ENCODE peak calls at places on chromosome 2, in eight cellular contexts. One of them, this sample, is unnamed. For H3K36me3, the result is how much of the 10 kb centered on the place peaks cover.

GRCh38 chr2:12176621-12177020 is 430.2 kb downstream of the LPIN1 start:
- DNase-seq in mammary epithelial cell: peak
- DNase-seq in GM23248: no peak
- DNase-seq in MM.1S: no peak
- DNase-seq in HepG2: no peak
- DNase-seq in PC-9: no peak
- DNase-seq in HCT116: no peak
- DNase-seq in fibroblast of lung: no peak
- DNase-seq in this sample: no peak

GRCh38 chr2:72914226-72915075 is 2.9 kb upstream of the EMX1 start:
- DNase-seq in mammary epithelial cell: no peak
- DNase-seq in GM23248: no peak
- DNase-seq in MM.1S: no peak
- DNase-seq in HepG2: no peak
- DNase-seq in PC-9: no peak
- DNase-seq in HCT116: no peak
- DNase-seq in fibroblast of lung: no peak
- DNase-seq in this sample: no peak

GRCh38 chr2:16092861-16093638 is 152.7 kb downstream of the MYCN start:
- DNase-seq in mammary epithelial cell: no peak
- DNase-seq in GM23248: no peak
- DNase-seq in MM.1S: no peak
- DNase-seq in HepG2: no peak
- DNase-seq in PC-9: no peak
- DNase-seq in HCT116: no peak
- DNase-seq in fibroblast of lung: no peak
- DNase-seq in this sample: no peak

GRCh38 chr2:172281648-172282576 is 145.5 kb upstream of the ITGA6 start:
- DNase-seq in mammary epithelial cell: peak
- DNase-seq in GM23248: peak
- DNase-seq in MM.1S: no peak
- DNase-seq in HepG2: no peak
- DNase-seq in PC-9: no peak
- DNase-seq in HCT116: no peak
- DNase-seq in fibroblast of lung: peak
- DNase-seq in this sample: no peak

GRCh38 chr2:197248623-197249022 is 62.0 kb downstream of the ANKRD44 start:
- DNase-seq in mammary epithelial cell: no peak
- DNase-seq in GM23248: no peak
- DNase-seq in MM.1S: no peak
- DNase-seq in HepG2: no peak
- DNase-seq in PC-9: no peak
- DNase-seq in HCT116: no peak
- DNase-seq in fibroblast of lung: peak
- DNase-seq in this sample: peak

GRCh38 chr2:11248-11941 is 34.9 kb downstream of the FAM110C start:
- DNase-seq in mammary epithelial cell: no peak
- DNase-seq in GM23248: peak
- DNase-seq in MM.1S: peak
- DNase-seq in HepG2: peak
- DNase-seq in PC-9: peak
- DNase-seq in HCT116: peak
- DNase-seq in fibroblast of lung: peak
- DNase-seq in this sample: peak

GRCh38 chr2:114022360-114023085 is 132.6 kb downstream of the ACTR3 start:
- DNase-seq in mammary epithelial cell: peak
- DNase-seq in GM23248: peak
- DNase-seq in MM.1S: no peak
- DNase-seq in HepG2: peak
- DNase-seq in PC-9: no peak
- DNase-seq in HCT116: peak
- DNase-seq in fibroblast of lung: peak
- DNase-seq in this sample: no peak

GRCh38 chr2:168490916-168491605 is 35.0 kb downstream of the CERS6 start:
- DNase-seq in mammary epithelial cell: no peak
- DNase-seq in GM23248: peak
- DNase-seq in MM.1S: peak
- DNase-seq in HepG2: no peak
- DNase-seq in PC-9: no peak
- DNase-seq in HCT116: no peak
- DNase-seq in fibroblast of lung: no peak
- DNase-seq in this sample: no peak

GRCh38 chr2:202378661-202379338 is 2.7 kb downstream of the BMPR2 start:
- DNase-seq in mammary epithelial cell: no peak
- DNase-seq in GM23248: peak
- DNase-seq in MM.1S: no peak
- DNase-seq in HepG2: no peak
- DNase-seq in PC-9: no peak
- DNase-seq in HCT116: no peak
- DNase-seq in fibroblast of lung: no peak
- DNase-seq in this sample: no peak

GRCh38 chr2:209696836-209697711 is 74.6 kb upstream of the UNC80 start:
- DNase-seq in mammary epithelial cell: no peak
- DNase-seq in GM23248: no peak
- DNase-seq in MM.1S: no peak
- DNase-seq in HepG2: no peak
- DNase-seq in PC-9: no peak
- DNase-seq in HCT116: no peak
- DNase-seq in fibroblast of lung: peak
- DNase-seq in this sample: no peak

GRCh38 chr2:150482667-150483260 is 4.7 kb downstream of the RND3 start:
- DNase-seq in mammary epithelial cell: no peak
- DNase-seq in GM23248: no peak
- DNase-seq in MM.1S: no peak
- DNase-seq in HepG2: no peak
- DNase-seq in PC-9: no peak
- DNase-seq in HCT116: no peak
- DNase-seq in fibroblast of lung: no peak
- DNase-seq in this sample: no peak

GRCh38 chr2:231187736-231188505 is 10.5 kb upstream of the ARMC9 start:
- DNase-seq in mammary epithelial cell: no peak
- DNase-seq in GM23248: peak
- DNase-seq in MM.1S: no peak
- DNase-seq in HepG2: peak
- DNase-seq in PC-9: no peak
- DNase-seq in HCT116: no peak
- DNase-seq in fibroblast of lung: peak
- DNase-seq in this sample: no peak

GRCh38 chr2:11305958-11306357 is 38.5 kb downstream of the ROCK2 start:
- DNase-seq in mammary epithelial cell: peak
- DNase-seq in GM23248: peak
- DNase-seq in MM.1S: no peak
- DNase-seq in HepG2: no peak
- DNase-seq in PC-9: no peak
- DNase-seq in HCT116: no peak
- DNase-seq in fibroblast of lung: peak
- DNase-seq in this sample: no peak

GRCh38 chr2:217102941-217103340 is 243.1 kb upstream of the TNP1 start:
- DNase-seq in mammary epithelial cell: no peak
- DNase-seq in GM23248: peak
- DNase-seq in MM.1S: no peak
- DNase-seq in HepG2: no peak
- DNase-seq in PC-9: no peak
- DNase-seq in HCT116: no peak
- DNase-seq in fibroblast of lung: peak
- DNase-seq in this sample: no peak

GRCh38 chr2:65130440-65131175 is 702 bp upstream of the RAB1A start:
- DNase-seq in mammary epithelial cell: no peak
- DNase-seq in GM23248: no peak
- DNase-seq in MM.1S: no peak
- DNase-seq in HepG2: no peak
- DNase-seq in PC-9: no peak
- DNase-seq in HCT116: no peak
- DNase-seq in fibroblast of lung: no peak
- DNase-seq in this sample: no peak

GRCh38 chr2:230307485-230307884 is 19.5 kb upstream of the SP140L start:
- DNase-seq in mammary epithelial cell: no peak
- DNase-seq in GM23248: no peak
- DNase-seq in MM.1S: no peak
- DNase-seq in HepG2: no peak
- DNase-seq in PC-9: no peak
- DNase-seq in HCT116: no peak
- DNase-seq in fibroblast of lung: no peak
- DNase-seq in this sample: no peak

GRCh38 chr2:235508371-235509160 is 14.7 kb downstream of the AGAP1 start:
- DNase-seq in mammary epithelial cell: no peak
- DNase-seq in GM23248: no peak
- DNase-seq in MM.1S: no peak
- DNase-seq in HepG2: no peak
- DNase-seq in PC-9: no peak
- DNase-seq in HCT116: no peak
- DNase-seq in fibroblast of lung: no peak
- DNase-seq in this sample: no peak

GRCh38 chr2:216004408-216005283 is 8.7 kb downstream of the MREG start:
- DNase-seq in mammary epithelial cell: no peak
- DNase-seq in GM23248: no peak
- DNase-seq in MM.1S: no peak
- DNase-seq in HepG2: no peak
- DNase-seq in PC-9: no peak
- DNase-seq in HCT116: no peak
- DNase-seq in fibroblast of lung: no peak
- DNase-seq in this sample: no peak

GRCh38 chr2:45170191-45170975 is 161.1 kb upstream of the SIX2 start:
- DNase-seq in mammary epithelial cell: no peak
- DNase-seq in GM23248: no peak
- DNase-seq in MM.1S: no peak
- DNase-seq in HepG2: no peak
- DNase-seq in PC-9: no peak
- DNase-seq in HCT116: no peak
- DNase-seq in fibroblast of lung: no peak
- DNase-seq in this sample: no peak
- TF ChIP-seq EZH2 in mammary epithelial cell: no peak
- TF ChIP-seq EZH2 in GM23248: no peak
- TF ChIP-seq EZH2 in MM.1S: no peak
- TF ChIP-seq EZH2 in HepG2: no peak
- TF ChIP-seq EZH2 in PC-9: no peak
- TF ChIP-seq EZH2 in HCT116: no peak
- TF ChIP-seq EZH2 in fibroblast of lung: peak
- TF ChIP-seq EZH2 in this sample: peak

GRCh38 chr2:240782886-240783818 is 36.9 kb downstream of the KIF1A start:
- DNase-seq in mammary epithelial cell: no peak
- DNase-seq in GM23248: no peak
- DNase-seq in MM.1S: no peak
- DNase-seq in HepG2: no peak
- DNase-seq in PC-9: no peak
- DNase-seq in HCT116: no peak
- DNase-seq in fibroblast of lung: no peak
- DNase-seq in this sample: no peak

GRCh38 chr2:240783819-240784621 is 36.0 kb downstream of the KIF1A start:
- DNase-seq in mammary epithelial cell: no peak
- DNase-seq in GM23248: no peak
- DNase-seq in MM.1S: no peak
- DNase-seq in HepG2: no peak
- DNase-seq in PC-9: no peak
- DNase-seq in HCT116: no peak
- DNase-seq in fibroblast of lung: no peak
- DNase-seq in this sample: no peak

GRCh38 chr2:240781471-240782220 is 38.4 kb downstream of the KIF1A start:
- DNase-seq in mammary epithelial cell: no peak
- DNase-seq in GM23248: no peak
- DNase-seq in MM.1S: no peak
- DNase-seq in HepG2: no peak
- DNase-seq in PC-9: no peak
- DNase-seq in HCT116: no peak
- DNase-seq in fibroblast of lung: no peak
- DNase-seq in this sample: no peak

GRCh38 chr2:240780023-240780831 is 39.8 kb downstream of the KIF1A start:
- DNase-seq in mammary epithelial cell: no peak
- DNase-seq in GM23248: peak
- DNase-seq in MM.1S: no peak
- DNase-seq in HepG2: no peak
- DNase-seq in PC-9: no peak
- DNase-seq in HCT116: no peak
- DNase-seq in fibroblast of lung: no peak
- DNase-seq in this sample: peak

GRCh38 chr2:240782221-240782885 is 37.7 kb downstream of the KIF1A start:
- DNase-seq in mammary epithelial cell: no peak
- DNase-seq in GM23248: no peak
- DNase-seq in MM.1S: no peak
- DNase-seq in HepG2: no peak
- DNase-seq in PC-9: no peak
- DNase-seq in HCT116: no peak
- DNase-seq in fibroblast of lung: no peak
- DNase-seq in this sample: no peak
- H3K36me3 ChIP-seq in mammary epithelial cell: under half
- H3K36me3 ChIP-seq in GM23248: under half
- H3K36me3 ChIP-seq in MM.1S: under half
- H3K36me3 ChIP-seq in HepG2: under half
- H3K36me3 ChIP-seq in PC-9: under half
- H3K36me3 ChIP-seq in HCT116: under half
- H3K36me3 ChIP-seq in fibroblast of lung: under half
- H3K36me3 ChIP-seq in this sample: under half

GRCh38 chr2:112148477-112148876 is 10.3 kb downstream of the FBLN7 start:
- DNase-seq in mammary epithelial cell: no peak
- DNase-seq in GM23248: peak
- DNase-seq in MM.1S: no peak
- DNase-seq in HepG2: no peak
- DNase-seq in PC-9: no peak
- DNase-seq in HCT116: no peak
- DNase-seq in fibroblast of lung: no peak
- DNase-seq in this sample: no peak
- H3K4me3 ChIP-seq in mammary epithelial cell: no peak
- H3K4me3 ChIP-seq in GM23248: no peak
- H3K4me3 ChIP-seq in MM.1S: no peak
- H3K4me3 ChIP-seq in HepG2: no peak
- H3K4me3 ChIP-seq in PC-9: no peak
- H3K4me3 ChIP-seq in HCT116: no peak
- H3K4me3 ChIP-seq in fibroblast of lung: no peak
- H3K4me3 ChIP-seq in this sample: no peak

DNA sequence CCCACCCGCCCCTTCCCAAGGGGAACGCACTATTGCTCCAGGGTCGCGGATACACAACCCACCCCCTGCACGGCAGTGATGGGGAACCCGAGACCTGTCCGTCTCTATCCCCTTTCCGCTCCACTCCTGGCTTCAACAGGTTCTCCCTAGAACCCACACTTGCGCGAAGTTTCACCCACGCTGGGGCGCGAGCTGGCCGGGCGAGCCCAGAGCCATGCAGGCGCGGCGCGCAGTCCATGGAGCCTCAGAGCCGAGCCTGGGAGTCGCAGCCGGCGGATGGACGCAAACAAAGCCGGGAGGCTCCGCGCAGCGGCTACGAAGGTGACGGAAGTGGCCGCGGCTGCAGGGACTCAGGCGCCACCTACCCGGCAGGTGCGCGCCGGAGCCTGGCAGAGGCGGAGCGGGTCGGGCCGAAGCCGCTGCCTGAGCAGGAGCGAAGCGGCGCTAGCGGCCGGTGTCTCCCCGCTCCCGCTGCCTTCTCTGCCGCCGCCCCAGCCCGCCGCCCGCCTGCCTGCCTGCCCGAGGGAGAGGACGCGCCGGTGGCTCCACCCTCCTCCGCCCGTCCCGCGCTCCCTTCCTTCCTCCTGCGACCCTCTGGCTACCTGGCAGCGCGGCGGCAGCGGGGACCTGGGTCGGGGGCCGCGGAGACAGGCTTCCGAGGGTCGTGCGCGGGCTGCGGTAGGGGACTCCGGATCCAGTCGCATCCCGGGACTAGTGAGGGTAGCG is 14.0 kb downstream of the ALPG start:
- DNase-seq in mammary epithelial cell: peak
- DNase-seq in GM23248: peak
- DNase-seq in MM.1S: no peak
- DNase-seq in HepG2: peak
- DNase-seq in PC-9: peak
- DNase-seq in HCT116: no peak
- DNase-seq in fibroblast of lung: peak
- DNase-seq in this sample: no peak
- TF ChIP-seq EZH2 in mammary epithelial cell: peak
- TF ChIP-seq EZH2 in GM23248: peak
- TF ChIP-seq EZH2 in MM.1S: no peak
- TF ChIP-seq EZH2 in HepG2: no peak
- TF ChIP-seq EZH2 in PC-9: no peak
- TF ChIP-seq EZH2 in HCT116: no peak
- TF ChIP-seq EZH2 in fibroblast of lung: peak
- TF ChIP-seq EZH2 in this sample: peak

This sample was measured in A673.